ENCODE peak calls at places on chromosomes 5 and 9, in six cellular contexts. E is hypothalamus, M is colonic mucosa, P is lower lobe of right lung, R is smooth muscle cell of the brain vasculature, Z is heart right ventricle. H is an unnamed sample.

GRCh38 chr5:130402906-130403305 is 498.6 kb downstream of the CHSY3 start:
- DNase-seq in E (no peak), M (no peak), P (no peak), R (no peak), Z (no peak), H (no peak)

GRCh38 chr5:115607935-115608334 is 5.7 kb upstream of the TICAM2 start:
- DNase-seq in E (no peak), M (no peak), P (no peak), R (no peak), Z (no peak), H (no peak)

GRCh38 chr5:170440771-170441370 is 51.7 kb upstream of the KCNMB1 start:
- DNase-seq in E (no peak), M (no peak), P (no peak), R (no peak), Z (no peak), H (no peak)

GRCh38 chr9:16915126-16915831 is 44.8 kb upstream of the BNC2 start:
- DNase-seq in E (no peak), M (no peak), P (no peak), R (no peak), Z (no peak), H (no peak)

GRCh38 chr5:109838157-109838556 is 148.4 kb downstream of the MAN2A1 start:
- DNase-seq in E (no peak), M (no peak), P (no peak), R (no peak), Z (no peak), H (no peak)

GRCh38 chr5:78361226-78361993 is 993 bp downstream of the SCAMP1 start:
- DNase-seq in E (no peak), M (peak; percentile 61), P (no peak), R (no peak), Z (peak; percentile 18), H (peak; percentile 44)

GRCh38 chr9:89006308-89006707 is 15.0 kb downstream of the S1PR3 start:
- DNase-seq in E (no peak), M (no peak), P (no peak), R (no peak), Z (no peak), H (no peak)

GRCh38 chr9:19641046-19641445 is 147.8 kb downstream of the SLC24A2 start:
- DNase-seq in E (no peak), M (no peak), P (no peak), R (no peak), Z (no peak), H (no peak)

GRCh38 chr9:8660383-8660782 is 860.8 kb upstream of the DMAC1 start:
- DNase-seq in E (no peak), M (peak; percentile 46), P (no peak), R (no peak), Z (peak; percentile 38), H (peak; percentile 59)

GRCh38 chr9:137286980-137287383 is 9.5 kb downstream of the TOR4A start:
- DNase-seq in E (no peak), M (peak; percentile 78), P (peak; percentile 52), R (no peak), Z (peak; percentile 53), H (no peak)

GRCh38 chr9:120571443-120572257 is 8.3 kb downstream of the CDK5RAP2 start:
- DNase-seq in E (peak; percentile 28), M (no peak), P (peak; percentile 59), R (no peak), Z (peak; percentile 64), H (no peak)

GRCh38 chr9:94772654-94773303 is 46.3 kb downstream of the AOPEP start:
- DNase-seq in E (peak; percentile 28), M (no peak), P (no peak), R (peak; percentile 58), Z (no peak), H (no peak)

GRCh38 chr9:120886490-120886967 is 9.5 kb upstream of the PHF19 start:
- DNase-seq in E (no peak), M (no peak), P (no peak), R (peak; percentile 49), Z (peak; percentile 30), H (no peak)

GRCh38 chr5:150246424-150246823 is 43.1 kb downstream of the CAMK2A start:
- DNase-seq in E (no peak), M (no peak), P (no peak), R (no peak), Z (no peak), H (no peak)

GRCh38 chr9:5719546-5719945 is 90.6 kb downstream of the RIC1 start:
- DNase-seq in E (no peak), M (no peak), P (no peak), R (no peak), Z (no peak), H (no peak)

GRCh38 chr9:130793589-130793988 is 41.5 kb upstream of the ABL1 start:
- DNase-seq in E (no peak), M (no peak), P (no peak), R (no peak), Z (no peak), H (no peak)

GRCh38 chr9:127563579-127563978 is 48.5 kb upstream of the STXBP1 start:
- DNase-seq in E (no peak), M (no peak), P (no peak), R (no peak), Z (no peak), H (no peak)

GRCh38 chr9:134396258-134396742 is 70.0 kb downstream of the RXRA start:
- DNase-seq in E (no peak), M (no peak), P (peak; percentile 77), R (no peak), Z (no peak), H (peak; percentile 92)

GRCh38 chr5:61823796-61824195 is 482.2 kb upstream of the KIF2A start:
- DNase-seq in E (no peak), M (no peak), P (no peak), R (no peak), Z (no peak), H (no peak)

GRCh38 chr5:132257131-132258101 is at the start of gene PDLIM4:
- DNase-seq in E (no peak), M (peak; percentile 23), P (no peak), R (no peak), Z (peak; percentile 34), H (no peak)

GRCh38 chr5:132003982-132004381 is 7.5 kb downstream of the ACSL6 start:
- DNase-seq in E (no peak), M (no peak), P (peak; percentile 20), R (no peak), Z (no peak), H (no peak)

GRCh38 chr9:101711330-101711941 is 27.0 kb downstream of the GRIN3A start:
- DNase-seq in E (no peak), M (no peak), P (no peak), R (no peak), Z (no peak), H (no peak)

GRCh38 chr5:15021286-15022046 is 149.9 kb upstream of the ANKH start:
- DNase-seq in E (no peak), M (no peak), P (no peak), R (no peak), Z (no peak), H (no peak)

GRCh38 chr9:109477269-109478203 is 20.6 kb downstream of the PTPN3 start:
- DNase-seq in E (no peak), M (peak; percentile 94), P (peak; percentile 90), R (no peak), Z (no peak), H (no peak)

GRCh38 chr9:4489919-4490704 is at the start of gene SLC1A1:
- DNase-seq in E (no peak), M (peak; percentile 79), P (peak; percentile 79), R (no peak), Z (peak; percentile 67), H (no peak)

H was measured in GF-D8.